ENCODE peak calls at places on chromosome 12, in nine cellular contexts. One of them, this sample, is unnamed.

GRCh38 chr12:82848846-82849245 is 162.1 kb downstream of the TMTC2 start:
- DNase-seq in upper lobe of right lung: no peak
- DNase-seq in fibroblast of mammary gland: no peak
- DNase-seq in psoas muscle: no peak
- DNase-seq in astrocyte of the cerebellum: no peak
- DNase-seq in glutamatergic neuron: no peak
- DNase-seq in testis: no peak
- DNase-seq in CD4-positive, alpha-beta T cell: no peak
- DNase-seq in GM13976: no peak
- DNase-seq in this sample: no peak

GRCh38 chr12:9758119-9758518 is 2.6 kb downstream of the CD69 start:
- DNase-seq in upper lobe of right lung: no peak
- DNase-seq in psoas muscle: no peak
- DNase-seq in astrocyte of the cerebellum: no peak
- DNase-seq in GM13976: no peak
- DNase-seq in fibroblast of mammary gland: no peak
- DNase-seq in glutamatergic neuron: no peak
- DNase-seq in testis: no peak
- DNase-seq in CD4-positive, alpha-beta T cell: no peak
- DNase-seq in this sample: no peak

GRCh38 chr12:115740586-115741155 is 536.8 kb downstream of the MED13L start:
- DNase-seq in CD4-positive, alpha-beta T cell: no peak
- DNase-seq in GM13976: no peak
- DNase-seq in upper lobe of right lung: no peak
- DNase-seq in fibroblast of mammary gland: no peak
- DNase-seq in psoas muscle: no peak
- DNase-seq in astrocyte of the cerebellum: no peak
- DNase-seq in glutamatergic neuron: no peak
- DNase-seq in testis: no peak
- DNase-seq in this sample: no peak

GRCh38 chr12:125878483-125878882 is 813.2 kb downstream of the AACS start:
- DNase-seq in upper lobe of right lung: no peak
- DNase-seq in glutamatergic neuron: no peak
- DNase-seq in testis: no peak
- DNase-seq in CD4-positive, alpha-beta T cell: no peak
- DNase-seq in psoas muscle: no peak
- DNase-seq in astrocyte of the cerebellum: no peak
- DNase-seq in GM13976: no peak
- DNase-seq in fibroblast of mammary gland: no peak
- DNase-seq in this sample: no peak

GRCh38 chr12:8562310-8562709 is 21.6 kb upstream of the CLEC4E start:
- DNase-seq in GM13976: no peak
- DNase-seq in upper lobe of right lung: no peak
- DNase-seq in fibroblast of mammary gland: peak; percentile 11
- DNase-seq in astrocyte of the cerebellum: no peak
- DNase-seq in CD4-positive, alpha-beta T cell: no peak
- DNase-seq in psoas muscle: no peak
- DNase-seq in glutamatergic neuron: no peak
- DNase-seq in testis: peak; percentile 52
- DNase-seq in this sample: no peak

GRCh38 chr12:118183711-118184110 is 47.8 kb downstream of the PEBP1 start:
- DNase-seq in astrocyte of the cerebellum: no peak
- DNase-seq in CD4-positive, alpha-beta T cell: no peak
- DNase-seq in psoas muscle: no peak
- DNase-seq in fibroblast of mammary gland: peak; percentile 37
- DNase-seq in testis: no peak
- DNase-seq in GM13976: no peak
- DNase-seq in glutamatergic neuron: no peak
- DNase-seq in upper lobe of right lung: no peak
- DNase-seq in this sample: no peak

GRCh38 chr12:123134265-123134664 is 16.6 kb downstream of the PITPNM2 start:
- DNase-seq in GM13976: no peak
- DNase-seq in psoas muscle: no peak
- DNase-seq in glutamatergic neuron: no peak
- DNase-seq in CD4-positive, alpha-beta T cell: no peak
- DNase-seq in upper lobe of right lung: peak; percentile 77
- DNase-seq in astrocyte of the cerebellum: no peak
- DNase-seq in fibroblast of mammary gland: no peak
- DNase-seq in testis: no peak
- DNase-seq in this sample: no peak

GRCh38 chr12:108125073-108125472 is 4.0 kb upstream of the WSCD2 start:
- DNase-seq in fibroblast of mammary gland: no peak
- DNase-seq in glutamatergic neuron: no peak
- DNase-seq in psoas muscle: no peak
- DNase-seq in upper lobe of right lung: no peak
- DNase-seq in GM13976: no peak
- DNase-seq in CD4-positive, alpha-beta T cell: no peak
- DNase-seq in astrocyte of the cerebellum: no peak
- DNase-seq in testis: no peak
- DNase-seq in this sample: no peak

GRCh38 chr12:32248594-32249140 is 142.0 kb downstream of the BICD1 start:
- DNase-seq in fibroblast of mammary gland: no peak
- DNase-seq in CD4-positive, alpha-beta T cell: no peak
- DNase-seq in glutamatergic neuron: peak; percentile 38
- DNase-seq in upper lobe of right lung: no peak
- DNase-seq in astrocyte of the cerebellum: no peak
- DNase-seq in testis: no peak
- DNase-seq in psoas muscle: no peak
- DNase-seq in GM13976: no peak
- DNase-seq in this sample: no peak

GRCh38 chr12:90305379-90305778 is 596.7 kb upstream of the ATP2B1 start:
- DNase-seq in CD4-positive, alpha-beta T cell: no peak
- DNase-seq in upper lobe of right lung: no peak
- DNase-seq in GM13976: no peak
- DNase-seq in psoas muscle: no peak
- DNase-seq in fibroblast of mammary gland: no peak
- DNase-seq in testis: no peak
- DNase-seq in astrocyte of the cerebellum: no peak
- DNase-seq in glutamatergic neuron: no peak
- DNase-seq in this sample: peak; percentile 6

GRCh38 chr12:97639702-97640101 is 177.1 kb downstream of the RMST start:
- DNase-seq in testis: no peak
- DNase-seq in astrocyte of the cerebellum: no peak
- DNase-seq in CD4-positive, alpha-beta T cell: no peak
- DNase-seq in glutamatergic neuron: no peak
- DNase-seq in psoas muscle: no peak
- DNase-seq in GM13976: no peak
- DNase-seq in fibroblast of mammary gland: peak; percentile 7
- DNase-seq in upper lobe of right lung: no peak
- DNase-seq in this sample: no peak

GRCh38 chr12:93844385-93844784 is 167.2 kb downstream of the CRADD start:
- DNase-seq in upper lobe of right lung: no peak
- DNase-seq in fibroblast of mammary gland: no peak
- DNase-seq in psoas muscle: no peak
- DNase-seq in glutamatergic neuron: no peak
- DNase-seq in CD4-positive, alpha-beta T cell: no peak
- DNase-seq in astrocyte of the cerebellum: no peak
- DNase-seq in testis: no peak
- DNase-seq in GM13976: no peak
- DNase-seq in this sample: no peak

GRCh38 chr12:57892232-57892987 is 45.9 kb upstream of the CTDSP2 start:
- DNase-seq in astrocyte of the cerebellum: no peak
- DNase-seq in testis: no peak
- DNase-seq in psoas muscle: no peak
- DNase-seq in upper lobe of right lung: no peak
- DNase-seq in CD4-positive, alpha-beta T cell: no peak
- DNase-seq in fibroblast of mammary gland: no peak
- DNase-seq in GM13976: no peak
- DNase-seq in glutamatergic neuron: no peak
- DNase-seq in this sample: no peak

GRCh38 chr12:33432992-33433391 is 6.6 kb downstream of the SYT10 start:
- DNase-seq in CD4-positive, alpha-beta T cell: no peak
- DNase-seq in testis: no peak
- DNase-seq in astrocyte of the cerebellum: no peak
- DNase-seq in glutamatergic neuron: no peak
- DNase-seq in upper lobe of right lung: no peak
- DNase-seq in GM13976: no peak
- DNase-seq in psoas muscle: no peak
- DNase-seq in fibroblast of mammary gland: no peak
- DNase-seq in this sample: no peak

GRCh38 chr12:33431648-33432047 is 8.0 kb downstream of the SYT10 start:
- DNase-seq in glutamatergic neuron: no peak
- DNase-seq in psoas muscle: no peak
- DNase-seq in upper lobe of right lung: no peak
- DNase-seq in astrocyte of the cerebellum: no peak
- DNase-seq in GM13976: no peak
- DNase-seq in fibroblast of mammary gland: no peak
- DNase-seq in CD4-positive, alpha-beta T cell: no peak
- DNase-seq in testis: no peak
- DNase-seq in this sample: no peak

GRCh38 chr12:33423706-33424105 is 15.9 kb downstream of the SYT10 start:
- DNase-seq in GM13976: no peak
- DNase-seq in glutamatergic neuron: no peak
- DNase-seq in upper lobe of right lung: no peak
- DNase-seq in psoas muscle: no peak
- DNase-seq in astrocyte of the cerebellum: no peak
- DNase-seq in fibroblast of mammary gland: no peak
- DNase-seq in testis: no peak
- DNase-seq in CD4-positive, alpha-beta T cell: no peak
- DNase-seq in this sample: no peak

GRCh38 chr12:33429468-33429867 is 10.2 kb downstream of the SYT10 start:
- DNase-seq in upper lobe of right lung: no peak
- DNase-seq in fibroblast of mammary gland: no peak
- DNase-seq in CD4-positive, alpha-beta T cell: no peak
- DNase-seq in GM13976: no peak
- DNase-seq in testis: no peak
- DNase-seq in psoas muscle: no peak
- DNase-seq in glutamatergic neuron: no peak
- DNase-seq in astrocyte of the cerebellum: no peak
- DNase-seq in this sample: no peak

GRCh38 chr12:33427071-33427470 is 12.5 kb downstream of the SYT10 start:
- DNase-seq in CD4-positive, alpha-beta T cell: no peak
- DNase-seq in glutamatergic neuron: no peak
- DNase-seq in testis: peak; percentile 28
- DNase-seq in astrocyte of the cerebellum: no peak
- DNase-seq in fibroblast of mammary gland: peak; percentile 0
- DNase-seq in upper lobe of right lung: no peak
- DNase-seq in GM13976: no peak
- DNase-seq in psoas muscle: no peak
- DNase-seq in this sample: no peak
- TF ChIP-seq CTCF in CD4-positive, alpha-beta T cell: no peak
- TF ChIP-seq CTCF in glutamatergic neuron: no peak
- TF ChIP-seq CTCF in testis: no peak
- TF ChIP-seq CTCF in astrocyte of the cerebellum: no peak
- TF ChIP-seq CTCF in fibroblast of mammary gland: peak; percentile 1
- TF ChIP-seq CTCF in upper lobe of right lung: peak; percentile 5
- TF ChIP-seq CTCF in GM13976: no peak
- TF ChIP-seq CTCF in psoas muscle: no peak
- TF ChIP-seq CTCF in this sample: no peak

GRCh38 chr12:70839544-70839943 is 81.0 kb downstream of the PTPRR start:
- DNase-seq in CD4-positive, alpha-beta T cell: no peak
- DNase-seq in psoas muscle: no peak
- DNase-seq in GM13976: no peak
- DNase-seq in fibroblast of mammary gland: no peak
- DNase-seq in testis: no peak
- DNase-seq in astrocyte of the cerebellum: no peak
- DNase-seq in upper lobe of right lung: no peak
- DNase-seq in glutamatergic neuron: no peak
- DNase-seq in this sample: no peak
- TF ChIP-seq CTCF in CD4-positive, alpha-beta T cell: no peak
- TF ChIP-seq CTCF in psoas muscle: no peak
- TF ChIP-seq CTCF in GM13976: no peak
- TF ChIP-seq CTCF in fibroblast of mammary gland: no peak
- TF ChIP-seq CTCF in testis: no peak
- TF ChIP-seq CTCF in astrocyte of the cerebellum: no peak
- TF ChIP-seq CTCF in upper lobe of right lung: no peak
- TF ChIP-seq CTCF in glutamatergic neuron: no peak
- TF ChIP-seq CTCF in this sample: no peak

DNA sequence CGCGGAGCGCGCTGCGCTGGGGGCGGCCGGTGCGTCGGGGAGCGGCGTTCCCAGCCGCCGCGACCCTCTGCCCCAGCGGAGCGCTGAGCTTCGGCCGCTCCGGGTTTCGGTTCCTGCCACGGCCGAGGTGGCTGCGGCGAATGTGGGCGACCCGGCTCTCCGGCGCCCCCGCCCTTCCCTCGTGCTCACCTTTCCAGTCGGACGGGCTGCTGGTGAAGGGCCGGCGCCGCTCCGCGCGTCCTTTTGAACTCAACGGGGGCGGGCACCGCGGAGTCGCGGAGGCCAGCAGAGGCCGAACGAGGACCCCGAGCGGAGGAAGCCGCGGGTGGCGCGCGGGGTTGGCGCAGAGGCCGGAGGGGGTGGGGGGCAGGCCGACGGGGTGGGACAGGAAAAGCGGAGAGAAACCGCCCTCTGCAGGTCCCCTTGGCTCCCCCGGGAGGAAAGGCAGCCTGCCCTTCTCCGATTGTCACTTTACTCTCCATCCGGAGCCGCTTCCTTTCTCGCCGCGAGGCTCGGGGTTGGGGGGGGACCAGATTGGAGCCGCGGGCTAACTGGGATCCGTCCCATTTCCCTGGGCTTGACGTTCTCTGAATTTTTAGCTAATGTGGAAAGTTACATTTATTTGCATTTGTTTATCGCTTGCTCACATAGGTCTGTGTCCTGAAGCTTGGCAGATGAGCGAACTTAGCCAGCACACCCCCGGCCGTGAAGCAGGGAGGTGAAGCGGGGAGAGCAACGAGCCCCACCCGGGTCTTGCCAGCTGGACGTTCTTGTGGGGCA is at the start of gene SMAGP:
- DNase-seq in testis: peak; percentile 48
- DNase-seq in glutamatergic neuron: peak; percentile 69
- DNase-seq in GM13976: peak; percentile 84
- DNase-seq in fibroblast of mammary gland: peak; percentile 30
- DNase-seq in psoas muscle: peak; percentile 52
- DNase-seq in astrocyte of the cerebellum: no peak
- DNase-seq in CD4-positive, alpha-beta T cell: peak; percentile 28
- DNase-seq in upper lobe of right lung: peak; percentile 94
- DNase-seq in this sample: peak; percentile 83
- TF ChIP-seq CTCF in testis: no peak
- TF ChIP-seq CTCF in glutamatergic neuron: no peak
- TF ChIP-seq CTCF in GM13976: no peak
- TF ChIP-seq CTCF in fibroblast of mammary gland: no peak
- TF ChIP-seq CTCF in psoas muscle: no peak
- TF ChIP-seq CTCF in astrocyte of the cerebellum: no peak
- TF ChIP-seq CTCF in CD4-positive, alpha-beta T cell: no peak
- TF ChIP-seq CTCF in upper lobe of right lung: no peak
- TF ChIP-seq CTCF in this sample: no peak

GRCh38 chr12:94875525-94875924 is 128.0 kb downstream of the NDUFA12 start:
- DNase-seq in astrocyte of the cerebellum: no peak
- DNase-seq in GM13976: peak; percentile 69
- DNase-seq in upper lobe of right lung: no peak
- DNase-seq in fibroblast of mammary gland: peak; percentile 19
- DNase-seq in CD4-positive, alpha-beta T cell: no peak
- DNase-seq in glutamatergic neuron: no peak
- DNase-seq in psoas muscle: no peak
- DNase-seq in testis: no peak
- DNase-seq in this sample: no peak
- TF ChIP-seq CTCF in astrocyte of the cerebellum: no peak
- TF ChIP-seq CTCF in GM13976: peak; percentile 52
- TF ChIP-seq CTCF in upper lobe of right lung: peak; percentile 29
- TF ChIP-seq CTCF in fibroblast of mammary gland: peak; percentile 22
- TF ChIP-seq CTCF in CD4-positive, alpha-beta T cell: no peak
- TF ChIP-seq CTCF in glutamatergic neuron: no peak
- TF ChIP-seq CTCF in psoas muscle: peak; percentile 21
- TF ChIP-seq CTCF in testis: no peak
- TF ChIP-seq CTCF in this sample: peak; percentile 49